ENCODE peak calls at places on chromosomes 11 and 22, in seven cellular contexts. F is suprapubic skin, X is ascending aorta, V is tibial artery, D is body of pancreas, H is K562, O is cardiac muscle cell. U is an unnamed sample. For H3K9me3, the result is how much of the 10 kb centered on the place peaks cover.

GRCh38 chr22:42937164-42937854 is 77.6 kb downstream of the PACSIN2 start:
- DNase-seq in F (no peak), X (peak), V (peak), D (peak), H (peak), O (no peak), U (peak)

GRCh38 chr11:109798521-109798920 is 294.7 kb upstream of the ZC3H12C start:
- DNase-seq in F (no peak), X (no peak), V (no peak), D (no peak), H (no peak), O (no peak), U (no peak)

GRCh38 chr11:69462106-69463045 is 19.1 kb upstream of the LINC01488 start:
- DNase-seq in F (no peak), X (no peak), V (no peak), D (no peak), H (no peak), O (no peak), U (no peak)

GRCh38 chr11:94010136-94010535 is 11.0 kb upstream of the HEPHL1 start:
- DNase-seq in F (no peak), X (no peak), V (no peak), D (no peak), H (no peak), O (no peak), U (no peak)

GRCh38 chr11:68581439-68581838 is 102.9 kb upstream of the GAL start:
- DNase-seq in F (no peak), X (no peak), V (no peak), D (no peak), H (no peak), O (no peak), U (no peak)

GRCh38 chr11:47466201-47466600 is 17.3 kb upstream of the RAPSN start:
- DNase-seq in F (no peak), X (no peak), V (no peak), D (no peak), H (no peak), O (no peak), U (no peak)

GRCh38 chr22:48156603-48157355 is 1394.3 kb downstream of the TBC1D22A start:
- DNase-seq in F (no peak), X (peak), V (no peak), D (no peak), H (no peak), O (no peak), U (no peak)

GRCh38 chr11:88313441-88313840 is 24.1 kb downstream of the CTSC start:
- DNase-seq in F (no peak), X (no peak), V (no peak), D (no peak), H (no peak), O (no peak), U (no peak)

GRCh38 chr11:118016094-118016493 is 29.9 kb downstream of the IL10RA start:
- DNase-seq in F (no peak), X (no peak), V (no peak), D (no peak), H (no peak), O (no peak), U (no peak)

GRCh38 chr11:117992136-117992535 is 5.9 kb downstream of the IL10RA start:
- DNase-seq in F (no peak), X (no peak), V (no peak), D (no peak), H (no peak), O (no peak), U (no peak)

GRCh38 chr11:102494216-102494615 is 36.3 kb downstream of the MMP7 start:
- DNase-seq in F (no peak), X (no peak), V (no peak), D (peak), H (no peak), O (no peak), U (no peak)

GRCh38 chr11:11993814-11994213 is 14.6 kb downstream of the DKK3 start:
- DNase-seq in F (peak), X (peak), V (no peak), D (no peak), H (no peak), O (no peak), U (no peak)

GRCh38 chr11:114977596-114977995 is 299.3 kb downstream of the NXPE2 start:
- DNase-seq in F (no peak), X (no peak), V (no peak), D (no peak), H (no peak), O (no peak), U (no peak)

GRCh38 chr11:63564056-63564784 is 1.0 kb upstream of the PLAAT2 start:
- DNase-seq in F (no peak), X (no peak), V (no peak), D (no peak), H (no peak), O (no peak), U (no peak)

GRCh38 chr22:22111267-22111751 is 128.7 kb upstream of the TOP3B start:
- DNase-seq in F (no peak), X (no peak), V (no peak), D (no peak), H (peak), O (no peak), U (no peak)

GRCh38 chr11:8352852-8353505 is 89.3 kb upstream of the LMO1 start:
- DNase-seq in F (no peak), X (no peak), V (no peak), D (no peak), H (no peak), O (no peak), U (no peak)

DNA sequence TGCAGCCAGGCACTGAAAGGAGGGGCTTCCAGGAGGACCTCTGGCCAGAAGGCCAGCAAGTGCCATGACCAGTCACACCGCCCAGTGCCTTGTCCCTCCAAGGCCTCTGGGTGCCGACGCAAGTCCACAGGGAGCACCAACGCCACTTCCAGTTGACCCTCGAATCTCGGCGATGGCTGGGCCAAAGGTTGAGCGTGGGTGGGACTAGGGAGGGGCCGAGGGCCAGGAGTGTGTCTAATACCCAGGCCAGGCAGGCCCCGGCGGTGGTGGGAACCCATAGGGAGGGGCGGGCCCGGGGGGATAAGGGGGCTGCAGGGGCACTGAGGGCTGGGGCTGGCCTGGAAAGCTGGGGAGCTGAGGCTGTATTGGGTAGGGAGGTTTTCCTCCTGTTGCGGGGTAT is 29.3 kb downstream of the CD5 start:
- DNase-seq in F (no peak), X (no peak), V (no peak), D (no peak), H (no peak), O (no peak), U (no peak)
- H3K9me3 ChIP-seq in F (under half), X (under half), V (under half), D (under half), H (under half), O (under half), U (under half)

GRCh38 chr11:34792143-34792542 is 124.0 kb downstream of the APIP start:
- DNase-seq in F (no peak), X (no peak), V (no peak), D (no peak), H (peak), O (no peak), U (no peak)

GRCh38 chr11:34790620-34791019 is 125.6 kb downstream of the APIP start:
- DNase-seq in F (no peak), X (no peak), V (no peak), D (no peak), H (no peak), O (no peak), U (no peak)

GRCh38 chr11:34792814-34793241 is 123.4 kb downstream of the APIP start:
- DNase-seq in F (peak), X (no peak), V (peak), D (peak), H (no peak), O (no peak), U (no peak)

GRCh38 chr11:34793666-34794065 is 122.5 kb downstream of the APIP start:
- DNase-seq in F (no peak), X (no peak), V (no peak), D (no peak), H (no peak), O (no peak), U (no peak)

DNA sequence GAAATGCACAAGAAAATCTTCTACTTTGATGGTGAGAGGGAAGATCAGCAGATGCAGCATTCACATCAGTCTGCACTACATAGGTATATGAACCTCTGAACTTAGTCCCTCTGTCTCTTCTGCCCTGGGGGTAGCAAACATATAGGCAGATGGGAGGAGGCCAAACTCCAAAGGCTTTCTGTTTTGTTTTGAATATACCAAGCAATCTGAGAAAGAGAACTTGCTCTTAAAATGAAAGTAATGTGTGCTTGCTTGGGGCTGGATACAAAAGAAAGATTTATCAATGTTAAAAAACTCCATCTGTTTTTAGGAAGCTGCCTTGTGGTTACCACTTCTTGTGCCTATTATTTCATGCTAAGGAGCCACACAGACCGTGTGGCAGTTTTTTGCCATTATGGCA is 124.5 kb downstream of the APIP start:
- DNase-seq in F (no peak), X (no peak), V (no peak), D (no peak), H (no peak), O (no peak), U (no peak)
- H3K27ac ChIP-seq in F (peak), X (no peak), V (no peak), D (no peak), H (peak), O (no peak), U (no peak)

DNA sequence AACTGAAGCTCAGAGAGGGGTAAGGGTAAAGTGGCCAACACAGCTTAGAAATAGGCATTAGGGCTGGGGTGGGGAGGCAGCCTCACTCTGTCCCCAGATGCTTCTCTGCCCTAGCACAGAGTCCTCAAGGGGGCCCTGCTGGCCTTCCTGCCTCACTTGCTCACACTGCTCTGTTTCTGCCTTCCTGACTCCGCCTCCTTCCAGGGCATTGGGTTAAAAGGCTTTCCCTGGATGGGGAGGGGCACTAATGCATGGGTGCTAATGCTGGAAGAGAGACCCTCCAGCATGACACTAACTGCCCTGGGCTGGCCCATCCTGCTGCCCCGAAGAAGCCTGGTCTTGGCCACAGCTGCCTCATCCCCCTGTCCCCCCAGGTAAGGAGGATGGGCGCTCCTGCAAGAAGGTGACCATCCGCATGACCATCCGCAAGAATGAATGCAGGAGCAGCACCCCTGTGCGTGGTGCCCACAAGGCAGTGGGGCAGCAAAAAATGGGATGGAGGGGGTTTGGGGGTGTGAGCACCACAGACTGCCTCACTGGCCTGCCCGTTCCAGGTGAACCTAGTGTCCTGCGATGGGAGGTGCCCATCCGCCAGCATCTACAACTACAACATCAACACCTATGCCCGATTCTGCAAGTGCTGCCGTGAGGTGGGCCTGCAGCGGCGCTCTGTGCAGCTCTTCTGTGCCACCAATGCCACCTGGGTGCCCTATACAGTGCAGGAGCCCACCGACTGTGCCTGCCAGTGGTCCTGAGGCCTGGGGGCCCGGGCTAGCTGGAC is 74.0 kb upstream of the MYOD1 start:
- DNase-seq in F (no peak), X (no peak), V (no peak), D (no peak), H (no peak), O (no peak), U (no peak)
- TF ChIP-seq CTCF in F (no peak), X (no peak), V (no peak), D (no peak), H (no peak), O (no peak), U (no peak)

DNA sequence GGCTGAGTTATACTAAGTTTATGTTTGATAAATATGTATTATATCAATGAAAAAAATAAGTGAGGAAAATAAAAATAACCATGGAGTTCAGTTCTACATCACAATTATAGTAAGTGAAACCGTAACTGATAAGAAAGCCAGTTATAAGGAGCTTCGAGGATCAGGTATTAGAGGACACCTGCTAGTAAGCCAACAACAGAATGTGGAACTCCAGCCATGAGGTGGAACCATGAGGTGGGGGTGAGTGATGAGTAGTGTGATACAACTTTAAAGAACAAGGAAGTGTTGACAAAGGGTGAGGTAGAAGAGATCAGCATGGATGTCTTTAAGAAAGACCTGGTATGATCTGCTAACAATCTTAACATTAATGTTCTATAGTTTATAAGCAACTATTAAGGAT is 452.9 kb downstream of the GUCY1A2 start:
- DNase-seq in F (no peak), X (no peak), V (no peak), D (no peak), H (no peak), O (no peak), U (no peak)
- H3K9me3 ChIP-seq in F (under half), X (under half), V (under half), D (under half), H (under half), O (under half), U (under half)

GRCh38 chr22:37518509-37519267 is 527 bp downstream of the CARD10 start:
- DNase-seq in F (peak), X (no peak), V (no peak), D (no peak), H (peak), O (peak), U (no peak)
- H3K27ac ChIP-seq in F (peak), X (no peak), V (no peak), D (peak), H (no peak), O (no peak), U (no peak)

DNA sequence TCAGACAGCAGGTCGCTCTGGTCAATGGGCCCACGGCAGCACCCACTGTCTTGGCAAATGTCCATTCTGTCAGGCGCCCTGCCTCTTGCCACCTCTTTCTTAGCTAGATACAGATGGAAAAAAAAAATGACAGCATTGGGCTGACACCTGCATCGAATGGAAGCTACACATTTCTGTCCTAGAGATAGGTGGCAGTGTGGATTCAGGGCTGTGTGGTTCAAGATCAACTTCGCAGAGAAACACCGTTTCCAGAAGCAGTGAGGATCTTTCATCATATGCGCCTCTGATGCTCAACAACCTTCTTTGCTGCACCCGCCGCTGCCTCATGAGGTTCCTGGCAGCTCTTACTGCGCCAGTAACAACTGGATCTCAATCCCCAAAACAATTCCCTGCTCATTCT is 236.3 kb downstream of the KIRREL3 start:
- DNase-seq in F (no peak), X (no peak), V (no peak), D (no peak), H (no peak), O (no peak), U (no peak)
- TF ChIP-seq CTCF in F (no peak), X (no peak), V (no peak), D (no peak), H (peak), O (no peak), U (no peak)

DNA sequence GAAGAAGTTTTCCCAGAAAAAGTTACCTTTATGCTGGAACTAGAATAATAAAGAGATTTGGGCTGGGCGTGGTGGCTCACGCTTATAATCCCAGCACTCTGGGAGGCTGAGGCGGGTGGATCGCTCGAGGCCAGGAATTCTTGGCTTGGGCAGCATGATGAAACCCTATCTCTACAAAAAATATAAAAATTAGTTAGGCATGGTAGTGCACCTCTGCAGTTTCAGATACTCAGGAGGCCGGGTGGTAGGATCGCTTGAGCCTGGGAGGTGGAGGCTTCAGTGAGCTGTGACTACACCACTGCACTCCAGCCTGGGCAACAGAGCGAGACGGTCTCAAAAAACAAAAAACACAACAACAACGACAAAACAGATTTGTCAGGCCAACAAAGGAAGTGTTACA is 119.3 kb upstream of the OR9Q1 start:
- DNase-seq in F (no peak), X (no peak), V (no peak), D (no peak), H (no peak), O (no peak), U (no peak)
- H3K9me3 ChIP-seq in F (under half), X (under half), V (under half), D (under half), H (under half), O (under half), U (under half)

GRCh38 chr11:1751999-1752906 is 1.9 kb upstream of the IFITM10 start:
- DNase-seq in F (peak), X (peak), V (no peak), D (no peak), H (no peak), O (no peak), U (no peak)

GRCh38 chr11:1752907-1753425 is 2.6 kb upstream of the IFITM10 start:
- DNase-seq in F (no peak), X (peak), V (no peak), D (no peak), H (no peak), O (no peak), U (no peak)

GRCh38 chr11:1755344-1756023 is 5.1 kb upstream of the IFITM10 start:
- DNase-seq in F (no peak), X (no peak), V (no peak), D (no peak), H (no peak), O (peak), U (no peak)

GRCh38 chr11:1754376-1755150 is 4.2 kb upstream of the IFITM10 start:
- DNase-seq in F (no peak), X (no peak), V (no peak), D (no peak), H (no peak), O (no peak), U (no peak)

GRCh38 chr11:1753426-1754305 is 3.3 kb upstream of the IFITM10 start:
- DNase-seq in F (no peak), X (peak), V (no peak), D (no peak), H (no peak), O (no peak), U (no peak)
- H3K27ac ChIP-seq in F (no peak), X (no peak), V (peak), D (no peak), H (no peak), O (no peak), U (no peak)